ENCODE peak calls at places on chromosomes 7 and 10, in seven cellular contexts. W is left ventricle myocardium inferior; S is tibial artery; Q is hepatocyte; E is CD8-positive, alpha-beta memory T cell; O is right cardiac atrium; R is A549. N is an unnamed sample.
A peak's percentile ranks its signal among the peaks of the same experiment; 100 is the strongest.

GRCh38 chr10:78277734-78278404 is 244.2 kb downstream of the RPS24 start:
- DNase-seq in E (no peak), O (peak; percentile 85), S (peak; percentile 49), Q (peak; percentile 23), W (peak; percentile 83), R (no peak), N (peak; percentile 79)

GRCh38 chr10:77619964-77620703 is 17.5 kb downstream of the KCNMA1 start:
- DNase-seq in W (no peak), E (no peak), R (no peak), S (no peak), Q (no peak), O (no peak), N (no peak)

GRCh38 chr10:23293145-23293724 is 51.4 kb downstream of the C10orf67 start:
- DNase-seq in E (no peak), S (no peak), R (peak; percentile 44), Q (peak; percentile 59), O (no peak), W (no peak), N (no peak)

GRCh38 chr10:110016957-110017514 is 9.3 kb downstream of the ADD3 start:
- DNase-seq in R (no peak), W (no peak), Q (no peak), S (no peak), O (no peak), E (no peak), N (no peak)

GRCh38 chr10:95467162-95467599 is 94.0 kb downstream of the SORBS1 start:
- DNase-seq in S (peak; percentile 53), Q (peak; percentile 83), R (no peak), E (no peak), W (peak; percentile 42), O (peak; percentile 75), N (peak; percentile 89)

GRCh38 chr10:90937645-90938258 is 16.9 kb upstream of the ANKRD1 start:
- DNase-seq in E (no peak), Q (no peak), S (no peak), W (no peak), R (no peak), O (no peak), N (no peak)

GRCh38 chr10:3775671-3776551 is 9.1 kb downstream of the KLF6 start:
- DNase-seq in E (peak; percentile 71), S (no peak), W (no peak), Q (peak; percentile 70), O (peak; percentile 37), R (peak; percentile 47), N (peak; percentile 67)

GRCh38 chr7:118777308-118777707 is 552.8 kb downstream of the ANKRD7 start:
- DNase-seq in R (no peak), S (no peak), W (no peak), O (no peak), Q (no peak), E (no peak), N (no peak)

GRCh38 chr7:36132025-36132424 is 21.0 kb upstream of the EEPD1 start:
- DNase-seq in E (no peak), S (no peak), W (no peak), R (no peak), O (no peak), Q (no peak), N (no peak)

DNA sequence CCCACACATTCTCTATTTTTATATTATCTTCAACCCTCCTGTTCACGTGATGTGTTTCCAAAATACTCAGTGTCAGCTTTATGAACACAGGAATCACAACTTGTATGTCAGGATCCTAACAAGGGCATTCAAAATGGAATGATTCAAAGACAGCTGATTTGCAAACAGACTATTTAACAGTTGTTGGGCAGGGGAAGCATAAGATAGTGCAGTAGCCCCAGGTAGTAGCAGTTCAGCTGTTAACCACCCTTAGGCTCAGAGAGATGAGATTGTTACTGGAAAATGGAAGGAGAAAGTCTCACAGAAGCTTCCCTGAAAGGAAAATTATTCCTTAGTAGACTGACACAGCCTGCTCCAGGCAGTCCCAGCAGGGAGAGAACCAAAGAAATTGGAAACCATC is 15.5 kb upstream of the LIPA start:
- DNase-seq in Q (no peak), S (no peak), E (no peak), O (no peak), W (no peak), R (no peak), N (no peak)
- H3K27ac ChIP-seq in Q (peak overlapping the region; percentile 64), S (no peak overlapping the region), E (no peak overlapping the region), O (peak overlapping the region; percentile 6), W (peak overlapping the region; percentile 18), R (no peak overlapping the region), N (no peak overlapping the region)

DNA sequence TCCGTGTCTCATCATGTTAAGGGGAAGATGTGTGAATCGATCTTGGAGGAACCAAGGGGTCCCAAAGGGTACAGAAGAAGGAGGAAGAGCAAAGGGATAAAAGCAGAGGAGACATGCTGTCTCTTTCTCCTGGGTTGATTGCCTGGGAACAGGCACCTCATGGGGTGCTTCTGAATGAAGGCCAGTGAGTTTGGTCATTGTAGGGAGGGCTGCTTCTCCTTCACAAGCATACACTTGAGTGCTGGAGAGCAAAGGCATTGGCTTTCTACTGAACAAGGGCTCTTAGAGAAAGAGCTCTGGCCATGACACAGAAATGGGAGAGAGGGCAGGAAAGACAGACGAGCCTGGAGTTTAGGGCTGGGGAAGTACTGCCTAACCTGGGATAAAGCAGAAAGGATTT is 146.7 kb upstream of the NPY start:
- DNase-seq in O (no peak), E (no peak), W (no peak), R (no peak), S (no peak), Q (no peak), N (no peak)
- H3K27ac ChIP-seq in O (no peak overlapping the region), E (no peak overlapping the region), W (no peak overlapping the region), R (no peak overlapping the region), S (no peak overlapping the region), Q (no peak overlapping the region), N (no peak overlapping the region)

GRCh38 chr7:17242504-17242903 is 55.9 kb upstream of the AHR start:
- DNase-seq in E (no peak), Q (no peak), R (no peak), S (no peak), W (no peak), O (no peak), N (no peak)

GRCh38 chr7:17248527-17248926 is 49.9 kb upstream of the AHR start:
- DNase-seq in R (no peak), S (no peak), Q (no peak), E (no peak), W (no peak), O (no peak), N (no peak)

GRCh38 chr7:17244786-17245185 is 53.7 kb upstream of the AHR start:
- DNase-seq in R (no peak), E (no peak), W (no peak), Q (no peak), O (no peak), S (no peak), N (no peak)

DNA sequence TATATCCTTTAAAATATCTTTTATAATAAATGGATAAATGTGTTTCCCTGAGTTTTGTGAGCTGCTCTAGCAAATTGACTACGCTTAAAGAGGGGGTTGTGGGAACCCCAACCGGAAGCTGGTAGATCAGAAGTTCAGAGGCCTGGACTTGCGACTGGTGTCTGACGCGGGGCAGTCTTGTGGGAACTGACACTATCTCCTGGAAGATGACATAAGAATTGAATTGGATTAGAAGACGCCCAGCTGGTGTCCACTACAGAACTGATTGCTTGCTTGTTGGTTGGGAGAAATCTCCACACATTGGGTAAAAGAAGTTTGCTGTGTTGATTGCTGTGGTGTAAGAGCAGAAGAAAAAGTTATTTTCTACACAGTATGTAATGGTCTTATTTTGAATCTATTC is 51.1 kb upstream of the AHR start:
- DNase-seq in R (no peak), Q (no peak), E (no peak), W (peak; percentile 19), O (peak; percentile 44), S (no peak), N (no peak)
- H3K27ac ChIP-seq in R (no peak overlapping the region), Q (no peak overlapping the region), E (no peak overlapping the region), W (no peak overlapping the region), O (no peak overlapping the region), S (no peak overlapping the region), N (no peak overlapping the region)

GRCh38 chr7:22219036-22219435 is 137.9 kb downstream of the RAPGEF5 start:
- DNase-seq in R (no peak), O (no peak), E (no peak), S (no peak), Q (no peak), W (no peak), N (no peak)

GRCh38 chr7:22216832-22217475 is 140.0 kb downstream of the RAPGEF5 start:
- DNase-seq in E (no peak), Q (no peak), S (no peak), W (no peak), R (no peak), O (no peak), N (no peak)

GRCh38 chr7:22223841-22224240 is 133.1 kb downstream of the RAPGEF5 start:
- DNase-seq in W (no peak), O (no peak), R (no peak), Q (no peak), S (no peak), E (no peak), N (no peak)

GRCh38 chr7:22219739-22220493 is 137.0 kb downstream of the RAPGEF5 start:
- DNase-seq in W (no peak), S (no peak), R (no peak), Q (no peak), E (no peak), O (no peak), N (no peak)

DNA sequence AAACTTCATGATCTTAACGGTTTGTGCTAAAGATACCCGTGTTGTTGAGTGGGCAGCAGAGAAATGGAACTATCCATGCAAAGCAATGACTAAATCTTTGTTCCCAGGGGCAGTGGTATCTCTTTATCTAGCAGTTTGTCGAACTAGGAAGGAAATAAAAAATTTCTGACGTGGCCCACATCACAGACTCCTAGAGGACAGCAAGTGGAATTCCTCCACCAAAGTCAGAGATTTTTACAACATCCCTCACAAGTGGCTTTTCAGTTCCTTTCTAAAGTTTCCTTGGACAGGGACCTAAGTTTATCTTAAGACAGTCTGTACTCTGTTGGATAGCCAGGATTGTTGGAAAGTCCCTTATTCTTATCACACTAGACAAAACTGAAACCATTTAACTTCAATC is 136.0 kb downstream of the RAPGEF5 start:
- DNase-seq in O (no peak), R (no peak), W (no peak), S (no peak), E (no peak), Q (no peak), N (no peak)
- H3K27ac ChIP-seq in O (peak overlapping the region; percentile 81), R (no peak overlapping the region), W (peak overlapping the region; percentile 90), S (peak overlapping the region; percentile 76), E (no peak overlapping the region), Q (no peak overlapping the region), N (peak overlapping the region; percentile 54)

DNA sequence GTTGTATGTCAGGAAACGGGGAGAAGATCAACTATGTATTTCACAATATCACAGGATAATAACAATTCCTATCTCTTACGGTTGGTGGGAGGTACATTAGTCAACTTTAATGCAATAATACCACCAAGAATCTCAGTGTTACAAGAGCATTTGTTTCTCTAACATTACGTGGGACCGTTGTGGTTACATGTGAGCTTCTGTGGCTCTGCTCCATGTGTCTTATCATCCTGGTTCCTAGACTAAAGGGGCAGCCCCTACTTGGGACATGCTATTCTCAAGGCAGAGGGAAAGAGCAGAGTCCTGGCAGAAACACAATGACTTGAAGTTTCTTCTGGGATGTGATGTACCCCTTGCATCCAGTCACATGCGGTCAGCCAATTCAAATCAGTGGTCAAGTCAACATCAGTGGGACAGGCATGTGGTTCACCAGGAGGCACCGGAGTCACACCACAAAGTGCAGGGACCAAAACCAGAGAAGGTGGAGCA is 2.5 kb upstream of the ZNF22 start:
- DNase-seq in E (no peak), R (no peak), W (no peak), S (peak; percentile 83), Q (no peak), O (peak; percentile 46), N (peak; percentile 75)
- H3K27ac ChIP-seq in E (no peak overlapping the region), R (no peak overlapping the region), W (peak overlapping the region; percentile 97), S (peak overlapping the region; percentile 91), Q (no peak overlapping the region), O (peak overlapping the region; percentile 99), N (peak overlapping the region; percentile 93)

GRCh38 chr10:132527338-132528063 is 10.1 kb upstream of the INPP5A start:
- DNase-seq in S (no peak), O (peak; percentile 23), Q (no peak), R (no peak), E (no peak), W (peak; percentile 11), N (peak; percentile 65)
- H3K27ac ChIP-seq in S (no peak overlapping the region), O (no peak overlapping the region), Q (no peak overlapping the region), R (no peak overlapping the region), E (no peak overlapping the region), W (no peak overlapping the region), N (peak overlapping the region; percentile 41)